ENCODE peak calls at places on chromosomes 7 and 10, in nine cellular contexts. W is endothelial cell, Y is psoas muscle, P is HL-60, U is brain microvascular endothelial cell, K is GM12865, M is neural crest cell, R is osteocyte, G is heart left ventricle. N is an unnamed sample.

GRCh38 chr7:3495530-3495929 is 194.5 kb downstream of the SDK1 start:
- DNase-seq in K (no peak), M (no peak), G (no peak), P (no peak), Y (no peak), R (no peak), U (no peak), W (no peak), N (no peak)

GRCh38 chr7:123573896-123574467 is 16.4 kb upstream of the NDUFA5 start:
- DNase-seq in M (no peak), K (no peak), R (no peak), G (no peak), Y (no peak), W (no peak), U (no peak), P (no peak), N (peak)

GRCh38 chr7:117211614-117212013 is 111.2 kb downstream of the WNT2 start:
- DNase-seq in R (no peak), W (no peak), G (no peak), U (no peak), K (no peak), M (no peak), P (no peak), Y (no peak), N (no peak)

GRCh38 chr7:44872787-44873186 is 12.5 kb downstream of the PURB start:
- DNase-seq in R (no peak), P (no peak), M (no peak), U (no peak), W (no peak), Y (no peak), K (no peak), G (no peak), N (no peak)

GRCh38 chr7:100582041-100582579 is 3.8 kb downstream of the LRCH4 start:
- DNase-seq in G (peak), U (no peak), R (no peak), W (no peak), Y (no peak), M (no peak), K (no peak), P (no peak), N (peak)

GRCh38 chr7:55556031-55556430 is 16.3 kb downstream of the VOPP1 start:
- DNase-seq in K (peak), U (no peak), Y (no peak), P (no peak), M (no peak), W (no peak), R (peak), G (no peak), N (peak)

GRCh38 chr7:130893441-130893894 is 159.5 kb upstream of the KLF14 start:
- DNase-seq in U (no peak), K (no peak), M (no peak), P (no peak), G (no peak), Y (no peak), R (no peak), W (no peak), N (peak)

GRCh38 chr7:111746950-111747349 is 184.7 kb upstream of the IMMP2L start:
- DNase-seq in K (no peak), P (no peak), U (no peak), W (no peak), Y (no peak), R (no peak), G (no peak), M (no peak), N (no peak)

GRCh38 chr10:27256790-27257189 is 16.2 kb upstream of the ACBD5 start:
- DNase-seq in G (no peak), P (no peak), U (no peak), K (no peak), R (no peak), Y (no peak), M (no peak), W (no peak), N (no peak)

GRCh38 chr10:14062528-14063260 is 268.0 kb downstream of the FRMD4A start:
- DNase-seq in R (no peak), P (no peak), M (no peak), G (no peak), K (no peak), W (no peak), Y (no peak), U (no peak), N (peak)

GRCh38 chr7:135855836-135856235 is 107.2 kb upstream of the FAM180A start:
- DNase-seq in U (no peak), R (peak), K (peak), G (no peak), P (no peak), W (no peak), Y (no peak), M (no peak), N (peak)

GRCh38 chr10:71217266-71218045 is 5.1 kb downstream of the UNC5B start:
- DNase-seq in R (no peak), M (no peak), Y (no peak), U (no peak), P (no peak), G (peak), K (no peak), W (no peak), N (peak)

GRCh38 chr7:35624299-35625186 is 70.4 kb downstream of the HERPUD2 start:
- DNase-seq in U (peak), Y (no peak), R (no peak), P (peak), G (no peak), M (peak), K (peak), W (peak), N (peak)

GRCh38 chr7:84492128-84492527 is 297.5 kb upstream of the SEMA3A start:
- DNase-seq in W (no peak), G (no peak), Y (no peak), K (no peak), R (no peak), M (no peak), P (no peak), U (no peak), N (no peak)

GRCh38 chr7:84492565-84493034 is 298.0 kb upstream of the SEMA3A start:
- DNase-seq in K (no peak), M (no peak), Y (no peak), W (no peak), P (no peak), R (no peak), G (no peak), U (no peak), N (no peak)

DNA sequence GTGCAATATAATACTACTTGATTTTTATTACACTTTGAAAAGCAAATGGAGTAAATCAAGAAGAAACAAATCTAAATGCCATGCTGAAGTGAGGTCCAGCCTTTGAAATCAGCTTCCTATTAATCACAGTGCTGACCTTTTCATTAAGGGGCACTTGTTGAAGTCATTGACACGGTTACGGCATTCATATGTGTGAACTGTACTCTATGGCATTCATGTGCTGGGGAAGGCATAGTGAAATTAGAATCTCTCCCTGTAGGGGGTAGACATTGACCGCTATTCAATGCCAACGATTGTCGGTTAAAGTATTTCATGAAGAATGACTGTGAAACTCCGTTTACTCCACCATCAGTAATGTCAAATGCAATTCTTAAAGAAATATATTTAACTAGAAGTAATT is 296.1 kb upstream of the SEMA3A start:
- DNase-seq in G (no peak), U (peak), R (no peak), W (no peak), Y (no peak), M (no peak), P (no peak), K (no peak), N (no peak)
- TF ChIP-seq CTCF in G (no peak), U (peak), R (peak), W (no peak), Y (peak), M (no peak), P (no peak), K (no peak), N (no peak)

GRCh38 chr7:80771523-80771922 is 133.1 kb downstream of the CD36 start:
- DNase-seq in W (no peak), G (no peak), K (no peak), U (no peak), P (no peak), Y (no peak), M (no peak), R (no peak), N (peak)
- TF ChIP-seq CTCF in W (no peak), G (no peak), K (no peak), U (no peak), P (no peak), Y (no peak), M (no peak), R (no peak), N (no peak)

GRCh38 chr7:107867858-107868466 is 23.0 kb upstream of the DLD start:
- DNase-seq in M (no peak), G (no peak), W (no peak), K (no peak), P (no peak), U (no peak), Y (no peak), R (no peak), N (no peak)
- TF ChIP-seq CTCF in M (no peak), G (no peak), W (no peak), K (no peak), P (no peak), U (no peak), Y (no peak), R (no peak), N (no peak)

DNA sequence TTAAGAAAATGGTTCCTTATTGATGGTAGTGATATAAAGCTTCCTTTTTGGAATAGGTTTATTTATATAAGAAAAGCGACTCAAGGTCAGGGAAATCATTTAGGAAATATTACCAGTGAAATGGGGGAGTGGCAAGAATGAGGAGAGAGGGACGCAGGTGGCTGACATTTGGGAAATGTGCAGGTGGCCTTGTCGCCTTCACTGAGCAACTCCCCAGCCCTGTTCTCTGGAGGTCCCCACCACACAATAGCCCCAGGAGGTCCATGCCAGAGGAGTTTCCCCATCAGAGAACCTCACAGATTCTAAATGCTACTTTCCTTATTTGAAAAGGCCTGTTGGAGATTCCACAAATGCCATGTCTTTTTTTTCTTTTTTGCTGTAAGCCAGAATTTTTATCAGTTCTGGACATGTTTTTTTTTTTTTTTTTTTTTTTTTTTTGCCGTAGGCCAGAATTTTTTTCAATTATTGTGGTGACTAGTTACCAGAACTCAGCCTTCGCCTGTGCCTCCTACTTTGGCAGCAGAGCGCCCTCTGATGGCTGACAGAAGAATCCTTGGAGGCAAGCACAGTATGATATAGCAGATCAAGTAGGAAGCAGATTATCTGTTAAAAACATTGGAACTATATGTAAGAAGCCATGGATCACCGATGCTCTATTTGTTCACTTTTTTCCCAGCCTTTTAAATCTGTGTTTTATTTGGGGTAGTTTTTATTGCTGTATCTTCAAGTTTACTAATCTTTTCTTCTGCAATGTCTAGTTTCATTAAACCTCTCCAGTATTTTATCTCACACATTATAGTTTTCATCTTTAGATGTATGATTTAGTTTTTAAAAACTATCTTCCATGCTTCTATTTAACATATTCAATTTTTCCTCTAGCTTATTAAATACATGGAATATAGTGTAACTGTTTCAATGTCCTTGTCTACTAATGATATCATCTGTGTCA is 18.6 kb downstream of the OPALIN start:
- DNase-seq in W (peak), P (peak), G (no peak), M (peak), R (no peak), U (peak), Y (peak), K (peak), N (peak)
- TF ChIP-seq CTCF in W (peak), P (peak), G (peak), M (peak), R (peak), U (peak), Y (peak), K (peak), N (peak)

GRCh38 chr10:74993649-74994048 is 117.8 kb upstream of the SAMD8 start:
- DNase-seq in W (no peak), U (no peak), M (no peak), R (no peak), P (no peak), G (no peak), K (no peak), Y (no peak), N (no peak)

GRCh38 chr10:74992068-74992467 is 119.4 kb upstream of the SAMD8 start:
- DNase-seq in W (no peak), G (no peak), Y (no peak), K (no peak), P (no peak), R (no peak), M (no peak), U (no peak), N (no peak)

GRCh38 chr10:74988787-74989574 is 122.5 kb upstream of the SAMD8 start:
- DNase-seq in P (no peak), R (no peak), K (no peak), W (no peak), U (no peak), M (no peak), G (no peak), Y (no peak), N (peak)

GRCh38 chr10:74988055-74988773 is 123.2 kb upstream of the SAMD8 start:
- DNase-seq in Y (no peak), R (no peak), M (no peak), U (no peak), P (no peak), W (no peak), G (no peak), K (no peak), N (no peak)

DNA sequence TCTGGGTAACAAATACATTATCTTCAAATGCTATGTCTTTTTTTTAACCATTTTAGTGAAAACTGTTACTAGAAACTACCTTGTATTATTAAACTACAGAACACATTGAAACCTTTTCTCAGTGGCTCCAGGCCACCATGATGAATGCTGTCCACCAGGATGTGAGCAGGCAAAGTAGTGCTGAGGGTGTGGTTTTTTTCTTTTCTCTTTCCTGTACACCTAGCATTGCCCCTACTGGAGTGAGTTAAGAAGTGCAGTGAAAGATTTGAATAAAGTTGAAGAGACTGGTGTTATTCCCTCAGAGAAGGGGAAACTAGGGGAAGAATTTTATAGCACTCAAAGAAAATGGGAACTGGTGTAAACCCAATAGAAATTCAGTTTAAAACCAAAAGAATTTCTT is 120.0 kb upstream of the SAMD8 start:
- DNase-seq in M (no peak), U (no peak), P (no peak), W (no peak), G (no peak), R (no peak), Y (no peak), K (peak), N (peak)
- TF ChIP-seq CTCF in M (peak), U (peak), P (no peak), W (peak), G (peak), R (peak), Y (no peak), K (peak), N (peak)